ENCODE peak calls at places on chromosomes 5 and 9, in seven cellular contexts. B, I, G, L, S, F and T are unnamed samples.

GRCh38 chr5:138972836-138973235 is 97.7 kb upstream of the LRRTM2 start:
- DNase-seq in I (no peak), B (no peak), L (no peak), F (no peak), G (no peak), S (no peak), T (no peak)

GRCh38 chr5:8750100-8750499 is 795.8 kb downstream of the SEMA5A start:
- DNase-seq in G (no peak), L (no peak), F (no peak), S (peak; percentile 19), I (no peak), B (no peak), T (no peak)

GRCh38 chr9:33263131-33263935 is 1.2 kb downstream of the BAG1 start:
- DNase-seq in S (no peak), B (peak; percentile 34), G (no peak), F (peak; percentile 61), I (peak; percentile 10), L (no peak), T (no peak)

GRCh38 chr5:174610968-174611367 is 113.4 kb upstream of the MSX2 start:
- DNase-seq in B (peak; percentile 81), L (no peak), I (peak; percentile 43), G (no peak), S (peak; percentile 75), F (no peak), T (no peak)

GRCh38 chr5:113250341-113250953 is 184.3 kb downstream of the TSSK1B start:
- DNase-seq in F (no peak), S (peak; percentile 100), B (peak; percentile 99), I (no peak), G (no peak), L (no peak), T (no peak)

GRCh38 chr5:35947085-35947484 is 8.7 kb upstream of the CAPSL start:
- DNase-seq in S (no peak), L (no peak), G (no peak), B (no peak), I (no peak), F (no peak), T (no peak)

GRCh38 chr5:2522372-2522771 is 229.1 kb downstream of the IRX2 start:
- DNase-seq in G (no peak), L (no peak), B (no peak), I (no peak), F (no peak), S (no peak), T (no peak)

GRCh38 chr5:37834542-37835399 is 5.1 kb downstream of the GDNF start:
- DNase-seq in B (no peak), G (no peak), L (no peak), S (no peak), I (no peak), F (no peak), T (no peak)

GRCh38 chr9:97528529-97529230 is 27.2 kb downstream of the TMOD1 start:
- DNase-seq in I (peak; percentile 9), L (no peak), G (no peak), B (no peak), F (no peak), S (no peak), T (no peak)

GRCh38 chr5:58410441-58410840 is 49.4 kb downstream of the PLK2 start:
- DNase-seq in G (no peak), L (no peak), B (peak; percentile 78), F (no peak), I (peak; percentile 49), S (peak; percentile 95), T (no peak)

GRCh38 chr9:3824062-3824461 is 298.3 kb upstream of the RFX3 start:
- DNase-seq in L (no peak), I (no peak), B (no peak), S (no peak), F (no peak), G (no peak), T (no peak)

GRCh38 chr5:137231535-137231934 is 267.6 kb downstream of the SPOCK1 start:
- DNase-seq in F (no peak), B (no peak), L (no peak), G (no peak), S (peak; percentile 21), I (peak; percentile 69), T (no peak)

GRCh38 chr5:112628219-112628618 is 109.5 kb upstream of the APC start:
- DNase-seq in B (no peak), G (no peak), S (no peak), F (peak; percentile 60), L (peak; percentile 36), I (no peak), T (no peak)

GRCh38 chr9:75889977-75890540 is 414 bp upstream of the PCSK5 start:
- DNase-seq in S (peak; percentile 63), B (peak; percentile 75), I (peak; percentile 27), F (no peak), G (no peak), L (no peak), T (no peak)

GRCh38 chr5:141811287-141812155 is 66.7 kb downstream of the PCDH1 start:
- DNase-seq in B (no peak), G (no peak), L (peak; percentile 69), S (no peak), F (peak; percentile 89), I (no peak), T (peak; percentile 82)

GRCh38 chr5:60540855-60541805 is 158.8 kb downstream of the DEPDC1B start:
- DNase-seq in S (peak; percentile 53), F (peak; percentile 78), L (no peak), B (peak; percentile 63), G (no peak), I (no peak), T (no peak)

GRCh38 chr5:42396111-42396510 is 27.1 kb upstream of the GHR start:
- DNase-seq in L (no peak), B (no peak), F (no peak), I (no peak), S (no peak), G (no peak), T (no peak)

GRCh38 chr5:126096442-126096841 is 326.8 kb upstream of the GRAMD2B start:
- DNase-seq in B (peak; percentile 28), G (no peak), S (no peak), L (no peak), F (no peak), I (no peak), T (no peak)

GRCh38 chr5:175236176-175236575 is 207.8 kb downstream of the DRD1 start:
- DNase-seq in I (no peak), B (no peak), F (no peak), G (no peak), S (no peak), L (no peak), T (no peak)

GRCh38 chr9:137149942-137150484 is 11.1 kb downstream of the GRIN1 start:
- DNase-seq in L (no peak), S (no peak), B (no peak), I (no peak), F (peak; percentile 72), G (no peak), T (peak; percentile 98)

GRCh38 chr9:38022203-38022602 is 46.8 kb downstream of the SHB start:
- DNase-seq in S (no peak), B (no peak), I (no peak), F (no peak), G (no peak), L (no peak), T (no peak)

GRCh38 chr5:151739939-151740335 is 18.5 kb downstream of the ATOX1 start:
- DNase-seq in L (no peak), F (no peak), I (peak; percentile 58), G (no peak), S (peak; percentile 94), B (peak; percentile 81), T (no peak)
- H3K9ac ChIP-seq in L (peak overlapping the region; percentile 13), F (no peak overlapping the region), I (peak overlapping the region; percentile 16), G (peak overlapping the region; percentile 53), S (peak overlapping the region; percentile 9), B (peak overlapping the region; percentile 59), T (no peak overlapping the region)

GRCh38 chr5:74296685-74297084 is 343.8 kb downstream of the ENC1 start:
- DNase-seq in L (no peak), I (no peak), G (no peak), F (no peak), B (peak; percentile 56), S (peak; percentile 66), T (no peak)
- H3K9ac ChIP-seq in L (no peak overlapping the region), I (no peak overlapping the region), G (no peak overlapping the region), F (no peak overlapping the region), B (no peak overlapping the region), S (no peak overlapping the region), T (no peak overlapping the region)

GRCh38 chr9:110155744-110156143 is 52.2 kb downstream of the C9orf152 start:
- DNase-seq in L (no peak), I (no peak), S (no peak), B (no peak), G (no peak), F (no peak), T (no peak)
- H3K9ac ChIP-seq in L (no peak overlapping the region), I (no peak overlapping the region), S (no peak overlapping the region), B (no peak overlapping the region), G (no peak overlapping the region), F (no peak overlapping the region), T (no peak overlapping the region)

DNA sequence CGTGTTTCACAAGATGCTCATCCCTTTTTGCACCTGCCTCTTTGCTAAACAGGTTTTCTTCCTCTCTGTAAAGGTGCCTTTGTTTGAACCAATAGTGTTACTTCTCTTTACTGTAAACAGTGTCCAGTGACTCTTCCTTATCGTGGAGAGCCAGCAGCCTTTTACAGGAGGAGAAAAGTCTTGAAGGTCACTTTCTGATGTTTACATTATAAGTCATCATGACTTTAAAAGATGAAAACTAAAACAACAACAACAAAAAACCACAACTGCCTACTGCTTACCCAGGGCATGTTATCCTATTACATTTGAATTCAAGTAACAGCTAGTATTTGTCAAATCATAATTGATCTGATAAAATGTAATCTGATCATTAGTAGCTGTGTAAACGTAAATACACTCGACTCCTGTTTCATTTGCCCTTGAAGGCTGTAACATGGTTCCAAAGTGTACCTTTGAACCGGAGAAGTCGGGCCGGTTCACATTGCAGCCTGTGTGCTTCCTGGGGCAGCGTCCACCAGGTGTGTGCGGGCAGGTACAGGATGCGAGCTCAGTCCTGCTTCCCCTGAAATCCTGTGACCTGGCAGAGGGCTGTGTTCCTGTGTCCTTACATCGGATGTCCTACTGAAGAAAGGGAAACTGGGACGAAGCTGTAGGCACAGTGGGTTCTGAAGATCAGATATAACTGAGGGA is 118.1 kb downstream of the C9orf152 start:
- DNase-seq in I (peak; percentile 68), B (no peak), F (no peak), G (no peak), S (peak; percentile 26), L (no peak), T (no peak)
- H3K9ac ChIP-seq in I (no peak overlapping the region), B (no peak overlapping the region), F (no peak overlapping the region), G (no peak overlapping the region), S (no peak overlapping the region), L (no peak overlapping the region), T (no peak overlapping the region)

DNA sequence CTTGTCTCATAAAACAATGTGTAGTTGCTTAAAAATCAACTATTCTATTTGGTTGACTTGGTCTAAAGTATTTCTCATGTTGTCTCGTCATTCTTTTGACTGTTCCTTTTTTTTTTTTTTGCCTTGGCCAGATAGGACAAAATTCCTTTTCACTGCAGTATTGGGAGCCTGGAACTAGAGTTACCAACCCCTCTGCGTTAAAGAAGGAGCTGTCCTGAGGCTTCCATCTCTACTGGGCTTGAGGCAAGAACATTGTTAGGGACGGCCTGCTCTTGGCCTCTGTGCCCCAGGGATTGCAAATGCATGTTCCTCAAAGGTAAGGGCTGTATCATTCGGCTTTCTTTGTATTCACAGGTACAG is 1.4 kb upstream of the NPR2 start:
- DNase-seq in G (no peak), S (no peak), I (no peak), B (no peak), L (no peak), F (no peak), T (no peak)
- H3K9ac ChIP-seq in G (no peak overlapping the region), S (no peak overlapping the region), I (no peak overlapping the region), B (no peak overlapping the region), L (no peak overlapping the region), F (no peak overlapping the region), T (no peak overlapping the region)